ENCODE peak calls at places on chromosomes 6 and 20, in four cellular contexts. One of them, this sample, is unnamed.

GRCh38 chr6:30742316-30743098 is at the start of gene FLOT1:
- DNase-seq in HCT116: peak; percentile 94
- DNase-seq in HepG2: peak; percentile 97
- DNase-seq in H1: peak; percentile 87
- DNase-seq in this sample: peak; percentile 97

GRCh38 chr20:364905-365794 is 15.4 kb upstream of the TRIB3 start:
- DNase-seq in HCT116: peak; percentile 73
- DNase-seq in HepG2: peak; percentile 68
- DNase-seq in H1: no peak
- DNase-seq in this sample: peak; percentile 73

GRCh38 chr6:170269151-170269872 is 21.6 kb downstream of the DLL1 start:
- DNase-seq in HCT116: no peak
- DNase-seq in HepG2: no peak
- DNase-seq in H1: no peak
- DNase-seq in this sample: no peak

GRCh38 chr6:30974488-30975252 is 8.8 kb upstream of the MUC21 start:
- DNase-seq in HCT116: no peak
- DNase-seq in HepG2: no peak
- DNase-seq in H1: no peak
- DNase-seq in this sample: peak; percentile 43

GRCh38 chr20:32777177-32777956 is 15.2 kb downstream of the DNMT3B start:
- DNase-seq in HCT116: no peak
- DNase-seq in HepG2: peak; percentile 56
- DNase-seq in H1: no peak
- DNase-seq in this sample: no peak

GRCh38 chr6:143955971-143956370 is 52.1 kb downstream of the PLAGL1 start:
- DNase-seq in HCT116: no peak
- DNase-seq in HepG2: no peak
- DNase-seq in H1: no peak
- DNase-seq in this sample: no peak

GRCh38 chr20:51930775-51931174 is 128.5 kb upstream of the SALL4 start:
- DNase-seq in HCT116: peak; percentile 6
- DNase-seq in HepG2: no peak
- DNase-seq in H1: no peak
- DNase-seq in this sample: no peak

GRCh38 chr6:92460133-92460532 is 959.2 kb downstream of the EPHA7 start:
- DNase-seq in HCT116: no peak
- DNase-seq in HepG2: no peak
- DNase-seq in H1: no peak
- DNase-seq in this sample: no peak

GRCh38 chr6:141321486-141322347 is 811.0 kb upstream of the GJE1 start:
- DNase-seq in HCT116: no peak
- DNase-seq in HepG2: no peak
- DNase-seq in H1: no peak
- DNase-seq in this sample: no peak

GRCh38 chr6:11918739-11919605 is 93.1 kb upstream of the HIVEP1 start:
- DNase-seq in HCT116: no peak
- DNase-seq in HepG2: no peak
- DNase-seq in H1: no peak
- DNase-seq in this sample: peak; percentile 57

GRCh38 chr6:149935246-149935645 is 6.6 kb upstream of the ULBP2 start:
- DNase-seq in HCT116: no peak
- DNase-seq in HepG2: no peak
- DNase-seq in H1: no peak
- DNase-seq in this sample: no peak

GRCh38 chr20:22425344-22426295 is 158.8 kb downstream of the FOXA2 start:
- DNase-seq in HCT116: no peak
- DNase-seq in HepG2: peak; percentile 97
- DNase-seq in H1: no peak
- DNase-seq in this sample: no peak

GRCh38 chr6:84453499-84453898 is 226.1 kb upstream of the CEP162 start:
- DNase-seq in HCT116: no peak
- DNase-seq in HepG2: no peak
- DNase-seq in H1: no peak
- DNase-seq in this sample: no peak

GRCh38 chr20:60976913-60977312 is 275.1 kb upstream of the CDH4 start:
- DNase-seq in HCT116: no peak
- DNase-seq in HepG2: no peak
- DNase-seq in H1: no peak
- DNase-seq in this sample: no peak

GRCh38 chr20:18144541-18145099 is 7.0 kb downstream of the KAT14 start:
- DNase-seq in HCT116: peak; percentile 18
- DNase-seq in HepG2: peak; percentile 95
- DNase-seq in H1: no peak
- DNase-seq in this sample: no peak

GRCh38 chr20:40668449-40669228 is 20.4 kb downstream of the MAFB start:
- DNase-seq in HCT116: no peak
- DNase-seq in HepG2: peak; percentile 96
- DNase-seq in H1: no peak
- DNase-seq in this sample: no peak

GRCh38 chr6:125899726-125900182 is 56.8 kb upstream of the HINT3 start:
- DNase-seq in HCT116: no peak
- DNase-seq in HepG2: peak; percentile 86
- DNase-seq in H1: no peak
- DNase-seq in this sample: no peak
- TF ChIP-seq FOSL1 in HCT116: no peak
- TF ChIP-seq FOSL1 in HepG2: no peak
- TF ChIP-seq FOSL1 in H1: no peak
- TF ChIP-seq FOSL1 in this sample: no peak

DNA sequence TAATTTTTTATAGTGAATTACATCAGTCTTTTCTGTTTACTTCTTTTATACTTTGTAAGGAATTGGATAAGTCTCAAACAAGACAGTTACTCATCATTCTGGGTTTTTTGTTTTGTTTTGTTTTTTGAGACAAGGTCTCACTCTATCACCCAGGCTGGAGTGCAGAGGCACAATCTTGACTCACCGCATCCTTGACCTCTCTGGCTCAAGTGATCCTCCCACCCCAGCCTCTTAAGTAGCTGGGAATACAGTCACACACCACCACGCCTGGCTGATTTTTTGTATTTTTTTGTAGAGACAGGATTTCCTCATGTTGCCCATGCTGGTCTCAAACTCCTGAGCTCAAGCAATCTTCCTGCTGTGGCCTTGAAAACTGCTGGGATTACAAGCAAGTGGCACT is 524.3 kb downstream of the EYS start:
- DNase-seq in HCT116: no peak
- DNase-seq in HepG2: no peak
- DNase-seq in H1: no peak
- DNase-seq in this sample: no peak
- TF ChIP-seq SRF in HCT116: no peak
- TF ChIP-seq SRF in HepG2: no peak
- TF ChIP-seq SRF in H1: no peak
- TF ChIP-seq SRF in this sample: no peak

GRCh38 chr6:32151885-32152311 is at the start of gene PRRT1:
- DNase-seq in HCT116: no peak
- DNase-seq in HepG2: no peak
- DNase-seq in H1: no peak
- DNase-seq in this sample: peak; percentile 47
- TF ChIP-seq FOSL1 in HCT116: no peak
- TF ChIP-seq FOSL1 in HepG2: no peak
- TF ChIP-seq FOSL1 in H1: no peak
- TF ChIP-seq FOSL1 in this sample: no peak

GRCh38 chr6:41257369-41258195 is 28.9 kb downstream of the TREM1 start:
- DNase-seq in HCT116: no peak
- DNase-seq in HepG2: no peak
- DNase-seq in H1: no peak
- DNase-seq in this sample: no peak
- TF ChIP-seq SRF in HCT116: no peak
- TF ChIP-seq SRF in HepG2: no peak
- TF ChIP-seq SRF in H1: no peak
- TF ChIP-seq SRF in this sample: no peak

DNA sequence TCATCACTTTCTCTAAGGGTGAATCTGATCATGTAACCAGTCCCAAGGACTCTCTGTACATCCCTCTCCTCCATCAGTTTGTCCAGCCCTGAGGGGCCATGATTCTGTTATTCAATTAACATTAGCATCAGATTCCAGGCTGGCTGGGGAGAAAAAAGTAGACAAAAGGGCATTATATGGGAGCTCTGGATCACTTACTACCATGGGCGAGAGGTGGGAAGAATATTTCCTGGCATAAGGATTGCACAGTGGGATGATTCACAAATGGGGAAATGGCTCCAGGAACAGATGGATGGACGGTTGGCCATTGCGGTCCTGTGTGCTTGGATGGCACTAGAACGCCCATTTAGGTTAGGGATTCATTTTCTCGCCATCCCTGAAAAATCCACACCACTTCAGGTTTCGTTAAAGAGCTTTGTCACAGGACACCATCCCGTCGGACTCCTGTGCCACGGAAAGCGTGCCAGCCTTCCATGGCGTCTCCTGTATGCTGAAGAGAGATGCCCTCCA is 112.6 kb downstream of the THBS2 start:
- DNase-seq in HCT116: no peak
- DNase-seq in HepG2: no peak
- DNase-seq in H1: no peak
- DNase-seq in this sample: no peak
- TF ChIP-seq FOSL1 in HCT116: no peak
- TF ChIP-seq FOSL1 in HepG2: no peak
- TF ChIP-seq FOSL1 in H1: no peak
- TF ChIP-seq FOSL1 in this sample: no peak

This sample was measured in K562.